ENCODE peak calls at places on chromosomes 6 and 20, in seven cellular contexts. One of them, this sample, is unnamed.

GRCh38 chr6:29676981-29677601 is 3.9 kb downstream of the ZFP57 start:
- DNase-seq in WERI-Rb-1: no peak
- DNase-seq in left ventricle myocardium inferior: no peak
- DNase-seq in PC-3: peak; percentile 73
- DNase-seq in RWPE1: peak; percentile 20
- DNase-seq in thoracic aorta: no peak
- DNase-seq in SK-N-SH: no peak
- DNase-seq in this sample: no peak

GRCh38 chr20:7723284-7723683 is 217.0 kb downstream of the HAO1 start:
- DNase-seq in WERI-Rb-1: no peak
- DNase-seq in left ventricle myocardium inferior: no peak
- DNase-seq in PC-3: peak; percentile 80
- DNase-seq in RWPE1: peak; percentile 61
- DNase-seq in thoracic aorta: no peak
- DNase-seq in SK-N-SH: no peak
- DNase-seq in this sample: no peak

GRCh38 chr6:55997223-55997874 is 122.0 kb upstream of the BMP5 start:
- DNase-seq in WERI-Rb-1: no peak
- DNase-seq in left ventricle myocardium inferior: no peak
- DNase-seq in PC-3: no peak
- DNase-seq in RWPE1: no peak
- DNase-seq in thoracic aorta: no peak
- DNase-seq in SK-N-SH: no peak
- DNase-seq in this sample: no peak

GRCh38 chr6:121506761-121507754 is 71.6 kb downstream of the GJA1 start:
- DNase-seq in WERI-Rb-1: no peak
- DNase-seq in left ventricle myocardium inferior: no peak
- DNase-seq in PC-3: no peak
- DNase-seq in RWPE1: no peak
- DNase-seq in thoracic aorta: no peak
- DNase-seq in SK-N-SH: no peak
- DNase-seq in this sample: no peak

GRCh38 chr6:148973809-148974208 is 227.0 kb downstream of the UST start:
- DNase-seq in WERI-Rb-1: peak; percentile 14
- DNase-seq in left ventricle myocardium inferior: no peak
- DNase-seq in PC-3: peak; percentile 43
- DNase-seq in RWPE1: no peak
- DNase-seq in thoracic aorta: no peak
- DNase-seq in SK-N-SH: peak; percentile 27
- DNase-seq in this sample: no peak

GRCh38 chr6:139570166-139570565 is 195.7 kb upstream of the CITED2 start:
- DNase-seq in WERI-Rb-1: no peak
- DNase-seq in left ventricle myocardium inferior: no peak
- DNase-seq in PC-3: no peak
- DNase-seq in RWPE1: no peak
- DNase-seq in thoracic aorta: no peak
- DNase-seq in SK-N-SH: no peak
- DNase-seq in this sample: no peak

GRCh38 chr20:24018796-24019195 is 30.2 kb upstream of the GGTLC1 start:
- DNase-seq in WERI-Rb-1: no peak
- DNase-seq in left ventricle myocardium inferior: no peak
- DNase-seq in PC-3: peak; percentile 73
- DNase-seq in RWPE1: peak; percentile 39
- DNase-seq in thoracic aorta: no peak
- DNase-seq in SK-N-SH: no peak
- DNase-seq in this sample: no peak

GRCh38 chr6:161486326-161486725 is 212.5 kb upstream of the AGPAT4 start:
- DNase-seq in WERI-Rb-1: no peak
- DNase-seq in left ventricle myocardium inferior: no peak
- DNase-seq in PC-3: peak; percentile 72
- DNase-seq in RWPE1: peak; percentile 87
- DNase-seq in thoracic aorta: no peak
- DNase-seq in SK-N-SH: peak; percentile 24
- DNase-seq in this sample: no peak

GRCh38 chr6:110359554-110359953 is 1.4 kb upstream of the METTL24 start:
- DNase-seq in WERI-Rb-1: no peak
- DNase-seq in left ventricle myocardium inferior: no peak
- DNase-seq in PC-3: no peak
- DNase-seq in RWPE1: no peak
- DNase-seq in thoracic aorta: no peak
- DNase-seq in SK-N-SH: no peak
- DNase-seq in this sample: no peak

GRCh38 chr6:47502920-47503319 is 25.3 kb downstream of the CD2AP start:
- DNase-seq in WERI-Rb-1: no peak
- DNase-seq in left ventricle myocardium inferior: no peak
- DNase-seq in PC-3: no peak
- DNase-seq in RWPE1: no peak
- DNase-seq in thoracic aorta: no peak
- DNase-seq in SK-N-SH: no peak
- DNase-seq in this sample: no peak

GRCh38 chr6:17393335-17394191 is at the start of gene CAP2:
- DNase-seq in WERI-Rb-1: peak; percentile 91
- DNase-seq in left ventricle myocardium inferior: peak; percentile 68
- DNase-seq in PC-3: peak; percentile 74
- DNase-seq in RWPE1: peak; percentile 45
- DNase-seq in thoracic aorta: peak; percentile 17
- DNase-seq in SK-N-SH: peak; percentile 80
- DNase-seq in this sample: no peak

GRCh38 chr6:143397229-143398222 is 53.0 kb downstream of the ADAT2 start:
- DNase-seq in WERI-Rb-1: no peak
- DNase-seq in left ventricle myocardium inferior: no peak
- DNase-seq in PC-3: peak; percentile 92
- DNase-seq in RWPE1: peak; percentile 99
- DNase-seq in thoracic aorta: peak; percentile 41
- DNase-seq in SK-N-SH: no peak
- DNase-seq in this sample: peak; percentile 64

GRCh38 chr6:105066836-105067235 is 109.9 kb downstream of the LIN28B start:
- DNase-seq in WERI-Rb-1: no peak
- DNase-seq in left ventricle myocardium inferior: no peak
- DNase-seq in PC-3: no peak
- DNase-seq in RWPE1: no peak
- DNase-seq in thoracic aorta: no peak
- DNase-seq in SK-N-SH: no peak
- DNase-seq in this sample: no peak

GRCh38 chr6:42742116-42742894 is 3.6 kb downstream of the TBCC start:
- DNase-seq in WERI-Rb-1: peak; percentile 91
- DNase-seq in left ventricle myocardium inferior: no peak
- DNase-seq in PC-3: peak; percentile 44
- DNase-seq in RWPE1: peak; percentile 38
- DNase-seq in thoracic aorta: no peak
- DNase-seq in SK-N-SH: peak; percentile 47
- DNase-seq in this sample: no peak

GRCh38 chr6:149325648-149326236 is 8.2 kb downstream of the TAB2 start:
- DNase-seq in WERI-Rb-1: no peak
- DNase-seq in left ventricle myocardium inferior: no peak
- DNase-seq in PC-3: no peak
- DNase-seq in RWPE1: no peak
- DNase-seq in thoracic aorta: no peak
- DNase-seq in SK-N-SH: no peak
- DNase-seq in this sample: no peak

GRCh38 chr6:108171918-108172516 is 6.2 kb downstream of the NR2E1 start:
- DNase-seq in WERI-Rb-1: no peak
- DNase-seq in left ventricle myocardium inferior: no peak
- DNase-seq in PC-3: no peak
- DNase-seq in RWPE1: no peak
- DNase-seq in thoracic aorta: no peak
- DNase-seq in SK-N-SH: no peak
- DNase-seq in this sample: no peak

GRCh38 chr20:63265891-63266515 is 6.6 kb upstream of the ARFGAP1 start:
- DNase-seq in WERI-Rb-1: no peak
- DNase-seq in left ventricle myocardium inferior: no peak
- DNase-seq in PC-3: no peak
- DNase-seq in RWPE1: no peak
- DNase-seq in thoracic aorta: no peak
- DNase-seq in SK-N-SH: no peak
- DNase-seq in this sample: no peak

GRCh38 chr20:56111951-56112730 is 106.8 kb upstream of the CBLN4 start:
- DNase-seq in WERI-Rb-1: no peak
- DNase-seq in left ventricle myocardium inferior: no peak
- DNase-seq in PC-3: no peak
- DNase-seq in RWPE1: no peak
- DNase-seq in thoracic aorta: no peak
- DNase-seq in SK-N-SH: no peak
- DNase-seq in this sample: no peak

GRCh38 chr20:32052090-32052791 is at the start of gene HCK:
- DNase-seq in WERI-Rb-1: no peak
- DNase-seq in left ventricle myocardium inferior: peak; percentile 49
- DNase-seq in PC-3: no peak
- DNase-seq in RWPE1: no peak
- DNase-seq in thoracic aorta: no peak
- DNase-seq in SK-N-SH: peak; percentile 57
- DNase-seq in this sample: no peak

GRCh38 chr6:16130932-16131387 is 2.1 kb downstream of the MYLIP start:
- DNase-seq in WERI-Rb-1: no peak
- DNase-seq in left ventricle myocardium inferior: no peak
- DNase-seq in PC-3: peak; percentile 72
- DNase-seq in RWPE1: peak; percentile 49
- DNase-seq in thoracic aorta: no peak
- DNase-seq in SK-N-SH: peak; percentile 28
- DNase-seq in this sample: no peak

GRCh38 chr6:81995548-81996289 is 243.2 kb upstream of the TENT5A start:
- DNase-seq in WERI-Rb-1: no peak
- DNase-seq in left ventricle myocardium inferior: no peak
- DNase-seq in PC-3: peak; percentile 72
- DNase-seq in RWPE1: peak; percentile 30
- DNase-seq in thoracic aorta: no peak
- DNase-seq in SK-N-SH: no peak
- DNase-seq in this sample: no peak

GRCh38 chr6:162825597-162825996 is 97.8 kb downstream of the PACRG start:
- DNase-seq in WERI-Rb-1: no peak
- DNase-seq in left ventricle myocardium inferior: no peak
- DNase-seq in PC-3: no peak
- DNase-seq in RWPE1: no peak
- DNase-seq in thoracic aorta: no peak
- DNase-seq in SK-N-SH: no peak
- DNase-seq in this sample: no peak

GRCh38 chr6:72626126-72626525 is 4.3 kb downstream of the KCNQ5 start:
- DNase-seq in WERI-Rb-1: no peak
- DNase-seq in left ventricle myocardium inferior: no peak
- DNase-seq in PC-3: no peak
- DNase-seq in RWPE1: no peak
- DNase-seq in thoracic aorta: no peak
- DNase-seq in SK-N-SH: no peak
- DNase-seq in this sample: no peak

DNA sequence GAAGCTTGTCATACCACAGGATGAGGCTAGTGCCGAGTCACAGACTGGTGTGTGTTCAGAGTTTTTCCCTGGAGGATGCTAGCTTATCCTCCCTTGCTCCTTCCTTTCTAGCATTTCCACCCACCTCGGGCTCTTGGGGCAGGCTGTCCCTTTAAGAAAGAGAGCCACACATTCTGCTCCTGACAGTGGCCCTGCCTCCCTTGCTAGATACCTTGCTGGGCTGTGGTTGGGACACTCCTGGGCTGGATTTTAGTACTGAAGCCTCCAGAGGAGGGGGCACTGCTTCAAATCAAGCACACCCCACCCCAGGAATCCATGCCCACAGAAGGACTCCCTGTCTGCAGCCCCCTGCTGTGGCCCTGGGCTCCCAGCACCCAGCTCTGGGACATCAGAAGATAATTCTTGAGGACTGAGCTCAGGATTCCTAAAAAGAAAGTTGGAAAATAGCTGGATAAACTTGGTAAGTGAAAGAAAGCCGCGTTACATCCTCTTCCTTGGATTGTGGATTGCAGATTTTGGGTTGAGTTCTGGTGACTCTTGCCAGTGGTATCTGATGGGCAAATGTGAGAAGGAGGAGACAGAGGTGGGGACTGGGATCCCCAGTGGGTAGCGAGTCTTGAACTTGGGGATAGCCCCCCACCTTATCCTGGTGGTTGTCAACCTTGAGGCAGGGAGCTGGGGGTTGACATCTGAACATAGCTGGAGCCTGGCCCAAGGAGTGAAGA is 29.0 kb downstream of the DAAM2 start:
- DNase-seq in WERI-Rb-1: no peak
- DNase-seq in left ventricle myocardium inferior: no peak
- DNase-seq in PC-3: no peak
- DNase-seq in RWPE1: no peak
- DNase-seq in thoracic aorta: no peak
- DNase-seq in SK-N-SH: no peak
- DNase-seq in this sample: no peak
- H3K27ac ChIP-seq in WERI-Rb-1: no peak overlapping the region
- H3K27ac ChIP-seq in left ventricle myocardium inferior: peak overlapping the region; percentile 81
- H3K27ac ChIP-seq in PC-3: no peak overlapping the region
- H3K27ac ChIP-seq in RWPE1: no peak overlapping the region
- H3K27ac ChIP-seq in thoracic aorta: peak overlapping the region; percentile 72
- H3K27ac ChIP-seq in SK-N-SH: no peak overlapping the region
- H3K27ac ChIP-seq in this sample: peak overlapping the region; percentile 70

GRCh38 chr6:35664945-35665344 is 23.8 kb downstream of the FKBP5 start:
- DNase-seq in WERI-Rb-1: no peak
- DNase-seq in left ventricle myocardium inferior: no peak
- DNase-seq in PC-3: no peak
- DNase-seq in RWPE1: no peak
- DNase-seq in thoracic aorta: no peak
- DNase-seq in SK-N-SH: no peak
- DNase-seq in this sample: no peak

GRCh38 chr6:35663001-35663400 is 25.7 kb downstream of the FKBP5 start:
- DNase-seq in WERI-Rb-1: peak; percentile 75
- DNase-seq in left ventricle myocardium inferior: no peak
- DNase-seq in PC-3: no peak
- DNase-seq in RWPE1: no peak
- DNase-seq in thoracic aorta: no peak
- DNase-seq in SK-N-SH: no peak
- DNase-seq in this sample: no peak

GRCh38 chr6:35668096-35668495 is 20.6 kb downstream of the FKBP5 start:
- DNase-seq in WERI-Rb-1: no peak
- DNase-seq in left ventricle myocardium inferior: no peak
- DNase-seq in PC-3: no peak
- DNase-seq in RWPE1: no peak
- DNase-seq in thoracic aorta: no peak
- DNase-seq in SK-N-SH: no peak
- DNase-seq in this sample: no peak

GRCh38 chr6:35665573-35665972 is 23.1 kb downstream of the FKBP5 start:
- DNase-seq in WERI-Rb-1: no peak
- DNase-seq in left ventricle myocardium inferior: no peak
- DNase-seq in PC-3: no peak
- DNase-seq in RWPE1: no peak
- DNase-seq in thoracic aorta: no peak
- DNase-seq in SK-N-SH: no peak
- DNase-seq in this sample: no peak

GRCh38 chr6:35663447-35664235 is 25.1 kb downstream of the FKBP5 start:
- DNase-seq in WERI-Rb-1: no peak
- DNase-seq in left ventricle myocardium inferior: no peak
- DNase-seq in PC-3: peak; percentile 12
- DNase-seq in RWPE1: no peak
- DNase-seq in thoracic aorta: no peak
- DNase-seq in SK-N-SH: no peak
- DNase-seq in this sample: no peak
- H3K27ac ChIP-seq in WERI-Rb-1: peak overlapping the region; percentile 46
- H3K27ac ChIP-seq in left ventricle myocardium inferior: peak overlapping the region; percentile 49
- H3K27ac ChIP-seq in PC-3: no peak overlapping the region
- H3K27ac ChIP-seq in RWPE1: peak overlapping the region; percentile 68
- H3K27ac ChIP-seq in thoracic aorta: peak overlapping the region; percentile 53
- H3K27ac ChIP-seq in SK-N-SH: peak overlapping the region; percentile 78
- H3K27ac ChIP-seq in this sample: peak overlapping the region; percentile 59

GRCh38 chr6:3438190-3439167 is 18.4 kb downstream of the SLC22A23 start:
- DNase-seq in WERI-Rb-1: peak; percentile 76
- DNase-seq in left ventricle myocardium inferior: no peak
- DNase-seq in PC-3: peak; percentile 88
- DNase-seq in RWPE1: no peak
- DNase-seq in thoracic aorta: no peak
- DNase-seq in SK-N-SH: no peak
- DNase-seq in this sample: peak; percentile 45
- H3K27ac ChIP-seq in WERI-Rb-1: peak overlapping the region; percentile 43
- H3K27ac ChIP-seq in left ventricle myocardium inferior: no peak overlapping the region
- H3K27ac ChIP-seq in PC-3: peak overlapping the region; percentile 78
- H3K27ac ChIP-seq in RWPE1: peak overlapping the region; percentile 38
- H3K27ac ChIP-seq in thoracic aorta: no peak overlapping the region
- H3K27ac ChIP-seq in SK-N-SH: no peak overlapping the region
- H3K27ac ChIP-seq in this sample: no peak overlapping the region

GRCh38 chr20:22717466-22717865 is 133.1 kb upstream of the FOXA2 start:
- DNase-seq in WERI-Rb-1: no peak
- DNase-seq in left ventricle myocardium inferior: no peak
- DNase-seq in PC-3: peak; percentile 18
- DNase-seq in RWPE1: peak; percentile 36
- DNase-seq in thoracic aorta: no peak
- DNase-seq in SK-N-SH: no peak
- DNase-seq in this sample: no peak
- H3K27ac ChIP-seq in WERI-Rb-1: no peak overlapping the region
- H3K27ac ChIP-seq in left ventricle myocardium inferior: peak overlapping the region; percentile 78
- H3K27ac ChIP-seq in PC-3: no peak overlapping the region
- H3K27ac ChIP-seq in RWPE1: no peak overlapping the region
- H3K27ac ChIP-seq in thoracic aorta: peak overlapping the region; percentile 66
- H3K27ac ChIP-seq in SK-N-SH: no peak overlapping the region
- H3K27ac ChIP-seq in this sample: peak overlapping the region; percentile 73